ENCODE peak calls at places on chromosomes 11 and 22, in eight cellular contexts. X, Q, T, I, P, J, S and H are unnamed samples.

GRCh38 chr11:134332189-134332631 is 422 bp downstream of the GLB1L2 start:
- DNase-seq in I (no peak), Q (peak), S (no peak), T (no peak), J (no peak), X (peak), P (peak), H (no peak)

GRCh38 chr11:22194907-22195306 is 2.0 kb downstream of the ANO5 start:
- DNase-seq in X (no peak), T (no peak), S (no peak), J (no peak), P (no peak), Q (peak), I (no peak), H (no peak)

GRCh38 chr22:30239421-30240405 is 6.8 kb downstream of the LIF start:
- DNase-seq in Q (no peak), X (no peak), T (no peak), J (no peak), S (no peak), I (peak), P (no peak), H (no peak)

GRCh38 chr11:128563942-128564641 is 23.3 kb downstream of the ETS1 start:
- DNase-seq in S (no peak), T (no peak), Q (no peak), I (no peak), X (no peak), P (no peak), J (no peak), H (no peak)

GRCh38 chr22:38228873-38229740 is 27.3 kb downstream of the MAFF start:
- DNase-seq in T (peak), J (no peak), P (no peak), X (no peak), S (peak), I (peak), Q (no peak), H (no peak)

GRCh38 chr11:70503878-70504240 is 105.5 kb downstream of the CTTN start:
- DNase-seq in T (no peak), J (no peak), P (no peak), Q (peak), I (peak), S (no peak), X (no peak), H (no peak)

GRCh38 chr11:96082002-96082899 is 158.3 kb upstream of the MTMR2 start:
- DNase-seq in P (no peak), J (no peak), Q (no peak), X (no peak), T (no peak), I (no peak), S (no peak), H (no peak)

GRCh38 chr22:45318558-45319318 is 9.0 kb downstream of the FAM118A start:
- DNase-seq in I (peak), T (no peak), S (no peak), Q (no peak), P (peak), X (peak), J (no peak), H (no peak)

GRCh38 chr11:134624166-134624920 is 212.3 kb upstream of the B3GAT1 start:
- DNase-seq in X (no peak), T (peak), I (no peak), S (no peak), P (no peak), J (no peak), Q (no peak), H (no peak)

GRCh38 chr11:10556590-10556989 is 11.9 kb downstream of the LYVE1 start:
- DNase-seq in I (no peak), Q (no peak), S (no peak), X (no peak), J (no peak), P (no peak), T (no peak), H (no peak)

GRCh38 chr11:130234315-130234714 is 74.7 kb downstream of the ST14 start:
- DNase-seq in P (no peak), I (no peak), X (no peak), T (no peak), J (no peak), S (no peak), Q (no peak), H (no peak)

GRCh38 chr11:120413480-120413879 is 77.3 kb downstream of the ARHGEF12 start:
- DNase-seq in X (no peak), T (no peak), P (no peak), S (peak), I (peak), Q (no peak), J (no peak), H (no peak)

GRCh38 chr22:19448076-19448607 is 631 bp upstream of the C22orf39 start:
- DNase-seq in P (no peak), J (no peak), Q (peak), T (no peak), S (peak), I (peak), X (peak), H (peak)

GRCh38 chr11:62088331-62088933 is 35.4 kb upstream of the INCENP start:
- DNase-seq in T (no peak), Q (no peak), S (no peak), J (no peak), P (no peak), I (peak), X (no peak), H (no peak)

GRCh38 chr11:118610220-118610772 is 2.9 kb downstream of the PHLDB1 start:
- DNase-seq in X (no peak), J (no peak), Q (no peak), S (no peak), T (no peak), I (no peak), P (no peak), H (no peak)

GRCh38 chr11:11416502-11416901 is 63.5 kb upstream of the CSNK2A3 start:
- DNase-seq in J (no peak), Q (no peak), T (no peak), S (peak), I (peak), X (no peak), P (no peak), H (no peak)

GRCh38 chr11:122271167-122271566 is 155.2 kb upstream of the BLID start:
- DNase-seq in T (no peak), X (no peak), Q (peak), P (no peak), I (no peak), J (no peak), S (no peak), H (no peak)

GRCh38 chr11:10673476-10674062 is 20.0 kb downstream of the IRAG1 start:
- DNase-seq in J (no peak), Q (no peak), S (no peak), T (no peak), P (no peak), I (no peak), X (no peak), H (no peak)

GRCh38 chr11:57230316-57230715 is 6.7 kb downstream of the APLNR start:
- DNase-seq in X (no peak), P (no peak), Q (no peak), I (no peak), J (no peak), T (no peak), S (no peak), H (no peak)

GRCh38 chr11:121352301-121352891 is 59.8 kb downstream of the SC5D start:
- DNase-seq in J (no peak), P (no peak), X (no peak), I (no peak), S (no peak), Q (peak), T (peak), H (no peak)

GRCh38 chr22:26610072-26610958 is 7.5 kb downstream of the CRYBB1 start:
- DNase-seq in S (peak), P (peak), J (no peak), Q (no peak), X (peak), T (no peak), I (peak), H (peak)

GRCh38 chr22:43798492-43798891 is 13.6 kb downstream of the EFCAB6 start:
- DNase-seq in X (no peak), T (no peak), S (no peak), I (peak), J (no peak), P (no peak), Q (no peak), H (no peak)

GRCh38 chr11:7672960-7673723 is at the start of gene CYB5R2:
- DNase-seq in Q (no peak), T (peak), P (no peak), J (no peak), I (peak), X (peak), S (no peak), H (no peak)

GRCh38 chr11:132718711-132719641 is 813.3 kb downstream of the OPCML start:
- DNase-seq in Q (no peak), P (peak), I (peak), X (peak), T (no peak), J (no peak), S (peak), H (no peak)

GRCh38 chr11:88357323-88358039 is 19.9 kb upstream of the CTSC start:
- DNase-seq in Q (no peak), X (no peak), I (peak), P (no peak), S (peak), J (no peak), T (no peak), H (no peak)